ENCODE peak calls at places on chromosomes 1 and 21, in seven cellular contexts. O, G, N, B, X, L and J are unnamed samples.

GRCh38 chr1:203765029-203765837 is at the start of gene LAX1:
- DNase-seq in O (no peak), N (no peak), X (no peak), L (no peak), B (no peak), G (no peak), J (no peak)

GRCh38 chr1:222334026-222334680 is 213.8 kb downstream of the HHIPL2 start:
- DNase-seq in G (peak; percentile 20), B (no peak), X (no peak), O (no peak), L (peak; percentile 85), N (no peak), J (peak; percentile 75)

GRCh38 chr1:157105988-157106812 is 6.6 kb upstream of the ETV3L start:
- DNase-seq in B (peak; percentile 78), X (no peak), O (peak; percentile 67), L (peak; percentile 97), G (peak; percentile 70), N (no peak), J (peak; percentile 99)

GRCh38 chr21:18499761-18500376 is 96.3 kb upstream of the TMPRSS15 start:
- DNase-seq in N (peak; percentile 73), X (no peak), O (no peak), G (no peak), B (no peak), L (peak; percentile 13), J (no peak)

GRCh38 chr1:154352581-154353459 is 27.5 kb downstream of the ATP8B2 start:
- DNase-seq in B (peak; percentile 90), O (no peak), G (no peak), X (peak; percentile 57), L (peak; percentile 31), N (peak; percentile 72), J (no peak)

GRCh38 chr1:203127672-203128611 is at the start of gene ADORA1:
- DNase-seq in N (peak; percentile 87), L (peak; percentile 41), X (peak; percentile 65), B (peak; percentile 90), O (peak; percentile 55), G (no peak), J (peak; percentile 97)

GRCh38 chr1:119047040-119047438 is 58.9 kb upstream of the TBX15 start:
- DNase-seq in L (peak; percentile 35), G (no peak), X (no peak), B (no peak), N (no peak), O (no peak), J (peak; percentile 88)

GRCh38 chr1:66623812-66624211 is 89.9 kb downstream of the SGIP1 start:
- DNase-seq in B (no peak), X (no peak), O (no peak), G (no peak), N (no peak), L (peak; percentile 76), J (no peak)

GRCh38 chr1:50332941-50333594 is 90.2 kb downstream of the DMRTA2 start:
- DNase-seq in L (peak; percentile 13), O (peak; percentile 56), B (no peak), G (no peak), N (peak; percentile 90), X (no peak), J (peak; percentile 94)

GRCh38 chr1:47917696-47918095 is 79.5 kb downstream of the TRABD2B start:
- DNase-seq in L (no peak), N (no peak), B (no peak), O (no peak), G (no peak), X (no peak), J (no peak)

GRCh38 chr21:39961251-39961650 is 94.0 kb downstream of the PCP4 start:
- DNase-seq in B (peak; percentile 4), X (no peak), G (no peak), L (no peak), O (no peak), N (no peak), J (no peak)

GRCh38 chr1:174405219-174405618 is 42.5 kb upstream of the GPR52 start:
- DNase-seq in L (no peak), B (no peak), G (no peak), O (no peak), N (no peak), X (no peak), J (no peak)

GRCh38 chr1:181392613-181393170 is 90.6 kb upstream of the CACNA1E start:
- DNase-seq in L (no peak), X (no peak), N (no peak), G (no peak), O (no peak), B (no peak), J (no peak)

DNA sequence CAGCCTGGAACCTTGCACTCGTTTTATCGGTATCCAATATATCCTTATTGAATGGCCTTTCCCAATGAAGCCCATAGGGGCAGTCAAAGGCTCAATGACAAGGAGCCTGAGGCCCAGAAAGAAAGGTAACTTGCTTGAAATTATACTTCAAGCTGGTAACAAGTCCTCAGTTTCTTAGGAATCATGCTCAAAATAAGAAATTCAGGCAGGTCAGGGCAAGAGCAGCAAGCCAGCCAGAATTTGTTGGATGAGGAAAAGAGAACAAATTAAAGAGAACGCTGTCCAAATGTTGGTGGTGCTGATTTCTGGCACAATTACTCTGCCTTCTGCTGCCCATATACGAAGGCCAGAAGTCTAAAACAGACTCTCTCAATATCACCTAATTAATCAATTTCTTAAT is 77.6 kb downstream of the DDX20 start:
- DNase-seq in B (no peak), G (no peak), N (peak; percentile 61), L (peak; percentile 13), O (no peak), X (no peak), J (no peak)
- TF ChIP-seq CTCF in B (no peak), G (no peak), N (peak; percentile 7), L (no peak), O (no peak), X (no peak), J (no peak)

GRCh38 chr1:113388621-113389355 is 1.5 kb upstream of the MAGI3 start:
- DNase-seq in G (no peak), N (no peak), O (peak; percentile 48), B (no peak), X (no peak), L (no peak), J (peak; percentile 35)
- H3K4me3 ChIP-seq in G (peak overlapping the region; percentile 75), N (peak overlapping the region; percentile 97), O (peak overlapping the region; percentile 98), B (no peak overlapping the region), X (peak overlapping the region; percentile 95), L (peak overlapping the region; percentile 18), J (peak overlapping the region; percentile 87)

GRCh38 chr1:54950361-54951163 is 29.9 kb upstream of the TMEM61 start:
- DNase-seq in L (peak; percentile 84), O (peak; percentile 69), B (peak; percentile 96), N (peak; percentile 81), G (peak; percentile 70), X (peak; percentile 76), J (peak; percentile 89)
- TF ChIP-seq CTCF in L (peak; percentile 84), O (peak; percentile 70), B (no peak), N (peak; percentile 85), G (peak; percentile 79), X (peak; percentile 82), J (peak; percentile 85)

GRCh38 chr1:159944623-159945455 is 574 bp downstream of the IGSF9 start:
- DNase-seq in X (no peak), N (no peak), L (no peak), O (no peak), B (peak; percentile 83), G (no peak), J (peak; percentile 65)
- H3K4me3 ChIP-seq in X (peak overlapping the region; percentile 68), N (peak overlapping the region; percentile 80), L (peak overlapping the region; percentile 34), O (peak overlapping the region; percentile 41), B (no peak overlapping the region), G (peak overlapping the region; percentile 47), J (peak overlapping the region; percentile 67)

GRCh38 chr1:62989497-62989896 is 205.6 kb downstream of the ATG4C start:
- DNase-seq in L (no peak), N (no peak), B (no peak), O (no peak), X (no peak), G (no peak), J (no peak)
- TF ChIP-seq CTCF in L (peak; percentile 31), N (peak; percentile 25), B (no peak), O (no peak), X (no peak), G (no peak), J (peak; percentile 24)

GRCh38 chr1:148160048-148160395 is 7.9 kb upstream of the NBPF11 start:
- DNase-seq in L (no peak), O (no peak), G (no peak), B (peak; percentile 78), N (no peak), X (no peak), J (peak; percentile 68)
- H3K4me3 ChIP-seq in L (no peak overlapping the region), O (no peak overlapping the region), G (no peak overlapping the region), B (no peak overlapping the region), N (no peak overlapping the region), X (no peak overlapping the region), J (no peak overlapping the region)

GRCh38 chr1:235783148-235783776 is 83.4 kb downstream of the LYST start:
- DNase-seq in G (peak; percentile 15), O (peak; percentile 15), L (peak; percentile 73), B (no peak), N (peak; percentile 36), X (no peak), J (peak; percentile 65)
- TF ChIP-seq CTCF in G (peak; percentile 60), O (peak; percentile 77), L (peak; percentile 70), B (no peak), N (peak; percentile 62), X (no peak), J (peak; percentile 57)

DNA sequence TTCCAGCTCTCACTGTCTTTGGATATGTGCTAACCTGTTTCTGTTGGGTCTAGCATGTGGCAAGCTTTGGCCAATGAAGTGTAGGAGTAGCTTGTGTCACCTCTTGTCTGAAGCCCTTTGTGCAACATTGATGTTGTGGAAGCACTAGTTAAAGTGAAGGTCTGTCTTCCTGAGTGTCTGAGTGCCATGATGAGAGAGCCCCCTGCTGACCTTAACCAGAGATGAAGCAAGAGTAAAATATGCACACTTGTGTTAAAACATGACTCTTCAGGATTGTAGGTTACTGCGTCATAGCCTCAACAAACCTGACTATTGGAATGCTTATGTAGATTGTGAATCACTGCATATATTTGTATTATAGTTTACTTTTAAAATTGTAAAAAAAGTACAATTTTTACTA is 103.7 kb downstream of the NCAM2 start:
- DNase-seq in L (peak; percentile 85), B (no peak), X (no peak), N (peak; percentile 57), O (no peak), G (peak; percentile 43), J (no peak)
- H3K4me3 ChIP-seq in L (no peak overlapping the region), B (no peak overlapping the region), X (no peak overlapping the region), N (no peak overlapping the region), O (no peak overlapping the region), G (no peak overlapping the region), J (no peak overlapping the region)